ENCODE peak calls at places on chromosomes 11 and 22, in nine cellular contexts. A is nephron progenitor cell, G is ascending aorta, F is fibroblast of the aortic adventitia, C is type B pancreatic cell, B is choroid plexus epithelial cell, H is GM06990, D is keratinocyte, W is GM12865. X is an unnamed sample.

GRCh38 chr11:73195191-73196007 is 22.7 kb upstream of the P2RY2 start:
- DNase-seq in A (no peak), G (no peak), F (no peak), C (no peak), B (no peak), H (no peak), D (peak; percentile 98), W (no peak), X (no peak)

GRCh38 chr22:47124451-47124881 is 362.0 kb downstream of the TBC1D22A start:
- DNase-seq in A (no peak), G (no peak), F (no peak), C (no peak), B (no peak), H (no peak), D (no peak), W (no peak), X (no peak)

GRCh38 chr11:65530157-65530496 is 5.2 kb downstream of the SCYL1 start:
- DNase-seq in A (no peak), G (no peak), F (no peak), C (no peak), B (no peak), H (no peak), D (no peak), W (no peak), X (no peak)

GRCh38 chr11:118635237-118635591 is 27.8 kb downstream of the PHLDB1 start:
- DNase-seq in A (peak; percentile 41), G (no peak), F (no peak), C (no peak), B (no peak), H (no peak), D (no peak), W (no peak), X (no peak)

GRCh38 chr11:47161134-47161854 is 15.4 kb downstream of the ARFGAP2 start:
- DNase-seq in A (peak; percentile 73), G (no peak), F (peak; percentile 75), C (no peak), B (peak; percentile 86), H (peak; percentile 59), D (no peak), W (peak; percentile 79), X (peak; percentile 40)

GRCh38 chr22:22216450-22216959 is 28.1 kb upstream of the VPREB1 start:
- DNase-seq in A (no peak), G (no peak), F (no peak), C (no peak), B (no peak), H (no peak), D (no peak), W (no peak), X (no peak)

GRCh38 chr22:16717699-16718558 is 107.3 kb downstream of the XKR3 start:
- DNase-seq in A (no peak), G (no peak), F (no peak), C (no peak), B (no peak), H (no peak), D (no peak), W (no peak), X (no peak)

GRCh38 chr11:62556102-62556871 is 9.7 kb upstream of the AHNAK start:
- DNase-seq in A (peak; percentile 58), G (peak; percentile 85), F (peak; percentile 95), C (peak; percentile 76), B (peak; percentile 90), H (peak; percentile 78), D (peak; percentile 92), W (peak; percentile 95), X (no peak)

GRCh38 chr11:32032478-32032877 is 58.4 kb upstream of the RCN1 start:
- DNase-seq in A (no peak), G (no peak), F (peak; percentile 28), C (no peak), B (no peak), H (peak; percentile 10), D (no peak), W (peak; percentile 43), X (no peak)

GRCh38 chr11:122024278-122024677 is 91.7 kb downstream of the BLID start:
- DNase-seq in A (no peak), G (no peak), F (no peak), C (no peak), B (no peak), H (no peak), D (no peak), W (no peak), X (no peak)

GRCh38 chr22:24434472-24435322 is 7.3 kb downstream of the ADORA2A start:
- DNase-seq in A (no peak), G (peak; percentile 8), F (peak; percentile 33), C (no peak), B (peak; percentile 82), H (peak; percentile 86), D (no peak), W (peak; percentile 91), X (no peak)

GRCh38 chr11:113273720-113274119 is 40.7 kb upstream of the TTC12 start:
- DNase-seq in A (no peak), G (no peak), F (no peak), C (no peak), B (no peak), H (no peak), D (no peak), W (no peak), X (no peak)

GRCh38 chr11:113271551-113272245 is 42.7 kb upstream of the TTC12 start:
- DNase-seq in A (no peak), G (no peak), F (no peak), C (no peak), B (no peak), H (no peak), D (no peak), W (no peak), X (no peak)

GRCh38 chr11:113274708-113275582 is 39.4 kb upstream of the TTC12 start:
- DNase-seq in A (peak; percentile 20), G (no peak), F (no peak), C (no peak), B (peak; percentile 28), H (no peak), D (no peak), W (no peak), X (no peak)

GRCh38 chr11:113272281-113272680 is 42.1 kb upstream of the TTC12 start:
- DNase-seq in A (no peak), G (no peak), F (no peak), C (no peak), B (no peak), H (no peak), D (no peak), W (no peak), X (no peak)

DNA sequence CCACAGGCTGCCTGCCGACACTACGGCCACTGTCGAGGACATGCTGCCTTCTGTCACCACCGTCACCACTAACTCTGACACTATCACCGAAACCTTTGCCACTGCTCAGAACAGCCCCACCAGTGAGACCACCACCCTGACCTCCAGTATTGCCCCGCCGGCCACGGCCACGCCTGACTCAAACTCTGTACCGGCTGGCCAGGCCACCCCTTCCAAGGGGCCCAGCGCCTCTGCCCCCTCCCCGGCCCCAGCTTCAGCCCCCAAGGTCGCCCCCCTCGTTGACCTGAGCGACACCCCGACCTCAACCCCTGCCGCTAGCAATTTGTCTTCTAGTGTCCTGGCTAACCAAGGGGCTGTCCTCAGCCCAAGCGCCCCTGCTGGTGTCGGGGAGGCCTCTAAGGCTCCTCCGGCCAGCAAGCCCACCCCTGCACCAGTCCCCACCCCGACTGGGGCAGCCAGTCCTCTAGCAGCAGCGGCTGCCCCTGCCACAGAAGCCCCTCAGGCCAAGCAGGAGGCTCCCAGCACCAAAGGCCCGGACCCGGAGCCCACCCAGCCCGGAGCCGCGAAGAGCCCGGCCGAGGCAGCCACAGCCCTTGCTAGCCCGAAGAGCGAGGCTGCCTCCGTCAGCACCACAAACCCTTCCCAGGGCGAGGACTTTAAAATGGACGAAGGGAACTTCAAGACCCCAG is 41.3 kb upstream of the TTC12 start:
- DNase-seq in A (peak; percentile 13), G (no peak), F (no peak), C (no peak), B (no peak), H (no peak), D (no peak), W (no peak), X (no peak)
- TF ChIP-seq CTCF in A (no peak), G (no peak), F (no peak), C (no peak), B (no peak), H (no peak), D (no peak), W (no peak), X (no peak)

GRCh38 chr11:85595285-85595884 is 31.8 kb downstream of the DLG2 start:
- DNase-seq in A (no peak), G (no peak), F (peak; percentile 75), C (no peak), B (peak; percentile 74), H (peak; percentile 3), D (no peak), W (peak; percentile 47), X (no peak)

GRCh38 chr11:85596886-85597285 is 30.3 kb downstream of the DLG2 start:
- DNase-seq in A (no peak), G (no peak), F (no peak), C (no peak), B (no peak), H (no peak), D (no peak), W (no peak), X (no peak)

GRCh38 chr11:85589373-85589772 is 37.8 kb downstream of the DLG2 start:
- DNase-seq in A (no peak), G (no peak), F (no peak), C (no peak), B (no peak), H (no peak), D (no peak), W (no peak), X (no peak)

GRCh38 chr11:85590848-85591483 is 36.2 kb downstream of the DLG2 start:
- DNase-seq in A (no peak), G (no peak), F (peak; percentile 45), C (no peak), B (peak; percentile 66), H (no peak), D (no peak), W (peak; percentile 6), X (no peak)
- TF ChIP-seq CTCF in A (no peak), G (no peak), F (no peak), C (peak; percentile 67), B (peak; percentile 31), H (no peak), D (peak; percentile 25), W (no peak), X (peak; percentile 45)

DNA sequence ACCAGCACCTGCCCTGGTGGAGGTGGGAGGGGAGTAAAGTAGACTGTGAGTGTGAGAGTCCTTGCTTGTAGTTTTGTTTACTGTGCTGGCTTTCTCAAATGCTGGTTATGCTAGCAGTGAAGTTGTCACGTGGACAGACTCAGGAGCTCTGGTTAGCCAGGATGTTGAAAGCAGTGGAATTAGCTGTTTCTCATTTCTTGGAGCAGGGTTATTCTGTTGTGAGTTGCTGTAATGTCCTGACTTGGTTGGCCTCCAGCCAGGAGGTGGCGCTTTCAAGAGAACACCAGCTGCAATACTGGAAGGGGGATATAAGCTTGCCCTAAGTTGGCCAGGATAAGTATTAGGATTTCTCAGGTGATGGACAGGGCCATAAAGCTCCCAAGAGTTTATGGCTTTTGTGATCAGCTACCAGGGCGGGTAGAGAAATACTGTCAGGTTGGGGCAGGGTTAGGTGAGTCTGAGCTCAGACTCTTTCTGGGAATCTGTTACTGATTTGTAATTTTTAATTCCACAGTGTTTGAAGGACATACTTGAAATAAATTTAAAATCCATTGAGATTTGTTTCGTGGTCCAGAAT is 13.7 kb downstream of the CYP2D6 start:
- DNase-seq in A (no peak), G (no peak), F (no peak), C (no peak), B (peak; percentile 38), H (no peak), D (no peak), W (no peak), X (no peak)
- TF ChIP-seq CTCF in A (no peak), G (no peak), F (no peak), C (peak; percentile 30), B (no peak), H (peak; percentile 12), D (no peak), W (no peak), X (no peak)

GRCh38 chr11:8070417-8071101 is 10.5 kb upstream of the TUB start:
- DNase-seq in A (no peak), G (no peak), F (peak; percentile 75), C (no peak), B (peak; percentile 78), H (no peak), D (no peak), W (peak; percentile 22), X (no peak)
- TF ChIP-seq CTCF in A (peak; percentile 34), G (no peak), F (peak; percentile 56), C (peak; percentile 64), B (peak; percentile 60), H (peak; percentile 41), D (peak; percentile 39), W (peak; percentile 12), X (peak; percentile 38)

X was measured in progenitor cell of endocrine pancreas.